ENCODE peak calls at places on chromosomes 2 and 18, in five cellular contexts. One of them, this sample, is unnamed.
A peak's percentile ranks its signal among the peaks of the same experiment; 100 is the strongest.

GRCh38 chr2:238287702-238288649 is at the start of gene PER2:
- DNase-seq in MM.1S: peak; percentile 29
- DNase-seq in left lung: peak; percentile 63
- DNase-seq in cardiac muscle cell: peak; percentile 81
- DNase-seq in pancreas: peak; percentile 68
- DNase-seq in this sample: peak; percentile 58

GRCh38 chr2:112254466-112255240 is at the start of gene ZC3H8:
- DNase-seq in MM.1S: peak; percentile 95
- DNase-seq in left lung: peak; percentile 95
- DNase-seq in cardiac muscle cell: peak; percentile 90
- DNase-seq in pancreas: peak; percentile 95
- DNase-seq in this sample: peak; percentile 87

GRCh38 chr2:129904532-129905446 is 74.7 kb upstream of the RAB6C start:
- DNase-seq in MM.1S: no peak
- DNase-seq in left lung: no peak
- DNase-seq in cardiac muscle cell: no peak
- DNase-seq in pancreas: no peak
- DNase-seq in this sample: no peak

GRCh38 chr2:73013941-73014340 is 57.6 kb downstream of the SFXN5 start:
- DNase-seq in MM.1S: no peak
- DNase-seq in left lung: no peak
- DNase-seq in cardiac muscle cell: peak; percentile 41
- DNase-seq in pancreas: no peak
- DNase-seq in this sample: no peak

GRCh38 chr2:118013724-118014491 is at the start of gene CCDC93:
- DNase-seq in MM.1S: peak; percentile 85
- DNase-seq in left lung: peak; percentile 90
- DNase-seq in cardiac muscle cell: peak; percentile 87
- DNase-seq in pancreas: peak; percentile 86
- DNase-seq in this sample: peak; percentile 57

GRCh38 chr2:9972621-9973445 is 21.3 kb downstream of the GRHL1 start:
- DNase-seq in MM.1S: no peak
- DNase-seq in left lung: no peak
- DNase-seq in cardiac muscle cell: peak; percentile 55
- DNase-seq in pancreas: no peak
- DNase-seq in this sample: no peak

GRCh38 chr2:12484536-12485115 is 232.1 kb upstream of the TRIB2 start:
- DNase-seq in MM.1S: no peak
- DNase-seq in left lung: no peak
- DNase-seq in cardiac muscle cell: no peak
- DNase-seq in pancreas: no peak
- DNase-seq in this sample: no peak

GRCh38 chr2:106995560-106995959 is 109.6 kb upstream of the ST6GAL2 start:
- DNase-seq in MM.1S: no peak
- DNase-seq in left lung: no peak
- DNase-seq in cardiac muscle cell: peak; percentile 22
- DNase-seq in pancreas: no peak
- DNase-seq in this sample: no peak

GRCh38 chr2:74872310-74872923 is 38.5 kb downstream of the HK2 start:
- DNase-seq in MM.1S: no peak
- DNase-seq in left lung: no peak
- DNase-seq in cardiac muscle cell: peak; percentile 53
- DNase-seq in pancreas: no peak
- DNase-seq in this sample: no peak

GRCh38 chr2:169131587-169132512 is 62.5 kb downstream of the DHRS9 start:
- DNase-seq in MM.1S: peak; percentile 53
- DNase-seq in left lung: no peak
- DNase-seq in cardiac muscle cell: peak; percentile 78
- DNase-seq in pancreas: no peak
- DNase-seq in this sample: no peak

GRCh38 chr2:88117976-88118375 is 9.9 kb downstream of the FABP1 start:
- DNase-seq in MM.1S: no peak
- DNase-seq in left lung: no peak
- DNase-seq in cardiac muscle cell: no peak
- DNase-seq in pancreas: no peak
- DNase-seq in this sample: no peak

GRCh38 chr2:191155608-191156071 is 4.8 kb upstream of the STAT4 start:
- DNase-seq in MM.1S: peak; percentile 63
- DNase-seq in left lung: no peak
- DNase-seq in cardiac muscle cell: peak; percentile 73
- DNase-seq in pancreas: no peak
- DNase-seq in this sample: no peak

GRCh38 chr18:48798334-48799197 is 152.2 kb downstream of the SMAD7 start:
- DNase-seq in MM.1S: no peak
- DNase-seq in left lung: peak; percentile 19
- DNase-seq in cardiac muscle cell: no peak
- DNase-seq in pancreas: no peak
- DNase-seq in this sample: peak; percentile 24

GRCh38 chr2:223760838-223761502 is 76.4 kb downstream of the AP1S3 start:
- DNase-seq in MM.1S: peak; percentile 10
- DNase-seq in left lung: peak; percentile 73
- DNase-seq in cardiac muscle cell: peak; percentile 51
- DNase-seq in pancreas: peak; percentile 36
- DNase-seq in this sample: no peak

GRCh38 chr2:66836851-66837250 is 401.9 kb downstream of the MEIS1 start:
- DNase-seq in MM.1S: no peak
- DNase-seq in left lung: no peak
- DNase-seq in cardiac muscle cell: no peak
- DNase-seq in pancreas: no peak
- DNase-seq in this sample: no peak

GRCh38 chr2:28346587-28346986 is 46.1 kb upstream of the FOSL2 start:
- DNase-seq in MM.1S: no peak
- DNase-seq in left lung: peak; percentile 33
- DNase-seq in cardiac muscle cell: no peak
- DNase-seq in pancreas: no peak
- DNase-seq in this sample: no peak

GRCh38 chr2:128356127-128356526 is 37.5 kb upstream of the HS6ST1 start:
- DNase-seq in MM.1S: no peak
- DNase-seq in left lung: no peak
- DNase-seq in cardiac muscle cell: no peak
- DNase-seq in pancreas: no peak
- DNase-seq in this sample: no peak

GRCh38 chr2:204220896-204221295 is 284.3 kb downstream of the ICOS start:
- DNase-seq in MM.1S: no peak
- DNase-seq in left lung: no peak
- DNase-seq in cardiac muscle cell: no peak
- DNase-seq in pancreas: no peak
- DNase-seq in this sample: no peak

GRCh38 chr2:20091305-20091991 is 40.0 kb upstream of the LAPTM4A start:
- DNase-seq in MM.1S: no peak
- DNase-seq in left lung: no peak
- DNase-seq in cardiac muscle cell: peak; percentile 88
- DNase-seq in pancreas: no peak
- DNase-seq in this sample: no peak

GRCh38 chr2:55010149-55010591 is 40.1 kb downstream of the RTN4 start:
- DNase-seq in MM.1S: peak; percentile 84
- DNase-seq in left lung: peak; percentile 78
- DNase-seq in cardiac muscle cell: peak; percentile 52
- DNase-seq in pancreas: peak; percentile 58
- DNase-seq in this sample: peak; percentile 68

GRCh38 chr2:47070920-47071824 is 83.9 kb downstream of the STPG4 start:
- DNase-seq in MM.1S: peak; percentile 95
- DNase-seq in left lung: peak; percentile 87
- DNase-seq in cardiac muscle cell: peak; percentile 97
- DNase-seq in pancreas: peak; percentile 36
- DNase-seq in this sample: peak; percentile 68

GRCh38 chr2:234957533-234958135 is 5.8 kb downstream of the SH3BP4 start:
- DNase-seq in MM.1S: no peak
- DNase-seq in left lung: peak; percentile 2
- DNase-seq in cardiac muscle cell: peak; percentile 67
- DNase-seq in pancreas: peak; percentile 7
- DNase-seq in this sample: no peak

GRCh38 chr2:10844083-10844482 is 31.5 kb upstream of the PDIA6 start:
- DNase-seq in MM.1S: no peak
- DNase-seq in left lung: peak; percentile 73
- DNase-seq in cardiac muscle cell: peak; percentile 65
- DNase-seq in pancreas: peak; percentile 61
- DNase-seq in this sample: no peak

GRCh38 chr2:43169987-43170732 is 56.2 kb downstream of the ZFP36L2 start:
- DNase-seq in MM.1S: peak; percentile 60
- DNase-seq in left lung: no peak
- DNase-seq in cardiac muscle cell: no peak
- DNase-seq in pancreas: peak; percentile 53
- DNase-seq in this sample: no peak

GRCh38 chr2:232229296-232229916 is 149.1 kb upstream of the ALPP start:
- DNase-seq in MM.1S: no peak
- DNase-seq in left lung: peak; percentile 46
- DNase-seq in cardiac muscle cell: peak; percentile 50
- DNase-seq in pancreas: no peak
- DNase-seq in this sample: no peak

GRCh38 chr2:232228332-232228731 is 150.2 kb upstream of the ALPP start:
- DNase-seq in MM.1S: no peak
- DNase-seq in left lung: no peak
- DNase-seq in cardiac muscle cell: no peak
- DNase-seq in pancreas: no peak
- DNase-seq in this sample: no peak

GRCh38 chr2:232229917-232230310 is 148.6 kb upstream of the ALPP start:
- DNase-seq in MM.1S: no peak
- DNase-seq in left lung: no peak
- DNase-seq in cardiac muscle cell: peak; percentile 46
- DNase-seq in pancreas: no peak
- DNase-seq in this sample: no peak

GRCh38 chr2:232231514-232231913 is 147.0 kb upstream of the ALPP start:
- DNase-seq in MM.1S: no peak
- DNase-seq in left lung: no peak
- DNase-seq in cardiac muscle cell: no peak
- DNase-seq in pancreas: no peak
- DNase-seq in this sample: no peak

DNA sequence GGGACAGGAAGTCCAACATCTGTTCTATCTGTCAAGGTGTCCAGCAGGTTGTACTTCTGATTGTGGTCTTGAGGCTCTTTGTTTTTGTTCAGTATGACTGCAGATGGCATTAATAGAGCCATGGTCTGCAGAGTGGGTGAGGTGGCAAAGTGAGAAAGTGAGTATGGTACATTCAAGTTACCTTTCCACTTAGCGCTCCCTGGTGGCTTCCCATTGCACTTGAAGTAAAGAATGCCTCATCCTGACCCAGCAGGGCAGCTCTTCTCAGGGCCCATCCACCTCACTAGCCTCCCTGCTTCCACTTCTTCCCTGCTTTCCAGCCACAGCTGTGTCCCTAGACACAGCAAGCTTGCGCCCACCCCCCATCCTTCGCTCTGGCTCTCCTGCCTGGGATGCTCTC is 148.0 kb upstream of the ALPP start:
- DNase-seq in MM.1S: peak; percentile 64
- DNase-seq in left lung: no peak
- DNase-seq in cardiac muscle cell: peak; percentile 12
- DNase-seq in pancreas: no peak
- DNase-seq in this sample: no peak
- TF ChIP-seq CTCF in MM.1S: peak; percentile 50
- TF ChIP-seq CTCF in left lung: no peak
- TF ChIP-seq CTCF in cardiac muscle cell: peak; percentile 14
- TF ChIP-seq CTCF in pancreas: no peak
- TF ChIP-seq CTCF in this sample: no peak

GRCh38 chr2:70708376-70709199 is 59.4 kb downstream of the ADD2 start:
- DNase-seq in MM.1S: no peak
- DNase-seq in left lung: no peak
- DNase-seq in cardiac muscle cell: peak; percentile 37
- DNase-seq in pancreas: no peak
- DNase-seq in this sample: no peak

GRCh38 chr2:70707706-70708105 is 60.3 kb downstream of the ADD2 start:
- DNase-seq in MM.1S: no peak
- DNase-seq in left lung: no peak
- DNase-seq in cardiac muscle cell: no peak
- DNase-seq in pancreas: no peak
- DNase-seq in this sample: no peak

GRCh38 chr2:70709746-70710145 is 58.3 kb downstream of the ADD2 start:
- DNase-seq in MM.1S: no peak
- DNase-seq in left lung: no peak
- DNase-seq in cardiac muscle cell: peak; percentile 7
- DNase-seq in pancreas: no peak
- DNase-seq in this sample: no peak

GRCh38 chr2:70710276-70710675 is 57.7 kb downstream of the ADD2 start:
- DNase-seq in MM.1S: no peak
- DNase-seq in left lung: no peak
- DNase-seq in cardiac muscle cell: no peak
- DNase-seq in pancreas: no peak
- DNase-seq in this sample: no peak

DNA sequence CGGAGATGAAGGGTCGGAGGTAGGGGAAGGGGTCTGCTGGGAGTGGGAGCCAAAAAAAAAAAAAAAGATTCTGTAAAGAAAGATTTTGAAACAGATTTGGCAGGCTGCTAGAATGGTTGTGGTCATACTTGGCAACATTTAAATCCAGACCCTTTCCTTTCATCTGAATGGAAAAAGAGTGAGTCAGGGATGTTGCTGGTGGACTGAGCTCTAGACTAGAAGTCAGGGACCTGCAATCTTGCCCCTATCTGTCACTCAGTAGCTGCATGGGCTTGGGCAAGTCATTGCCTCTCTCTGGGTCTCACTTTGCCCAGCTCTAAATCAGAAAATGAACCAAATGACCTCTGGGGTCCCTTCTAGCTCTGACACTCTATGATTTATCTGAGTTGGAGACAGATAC is 58.7 kb downstream of the ADD2 start:
- DNase-seq in MM.1S: no peak
- DNase-seq in left lung: no peak
- DNase-seq in cardiac muscle cell: peak; percentile 63
- DNase-seq in pancreas: no peak
- DNase-seq in this sample: no peak
- H3K4me3 ChIP-seq in MM.1S: no peak overlapping the region
- H3K4me3 ChIP-seq in left lung: no peak overlapping the region
- H3K4me3 ChIP-seq in cardiac muscle cell: no peak overlapping the region
- H3K4me3 ChIP-seq in pancreas: no peak overlapping the region
- H3K4me3 ChIP-seq in this sample: no peak overlapping the region

DNA sequence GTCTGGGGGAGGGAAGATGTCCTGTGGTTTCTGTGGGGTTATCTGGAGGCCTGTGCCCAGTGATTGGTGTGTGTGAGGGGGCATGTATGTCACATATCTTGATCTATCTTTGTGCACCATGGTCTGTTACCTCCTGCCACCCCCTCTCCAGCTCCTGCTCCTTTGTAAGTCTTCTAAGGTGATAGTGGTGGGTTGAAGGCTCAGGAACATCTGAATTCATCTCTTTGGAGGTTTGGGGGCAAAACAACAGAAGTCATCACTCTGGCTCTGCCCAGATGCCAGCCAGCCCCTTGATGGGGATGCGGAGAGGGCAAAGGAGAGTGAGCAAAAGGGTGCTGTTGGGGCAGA is 2.7 kb upstream of the WNT6 start:
- DNase-seq in MM.1S: no peak
- DNase-seq in left lung: no peak
- DNase-seq in cardiac muscle cell: no peak
- DNase-seq in pancreas: no peak
- DNase-seq in this sample: no peak
- H3K27me3 ChIP-seq in MM.1S: peaks cover 83% of the 10 kb centered on the region
- H3K27me3 ChIP-seq in left lung: peaks cover 99% of the 10 kb centered on the region
- H3K27me3 ChIP-seq in cardiac muscle cell: peaks cover 97% of the 10 kb centered on the region
- H3K27me3 ChIP-seq in pancreas: no peaks in the 10 kb centered on the region
- H3K27me3 ChIP-seq in this sample: peaks cover 62% of the 10 kb centered on the region

DNA sequence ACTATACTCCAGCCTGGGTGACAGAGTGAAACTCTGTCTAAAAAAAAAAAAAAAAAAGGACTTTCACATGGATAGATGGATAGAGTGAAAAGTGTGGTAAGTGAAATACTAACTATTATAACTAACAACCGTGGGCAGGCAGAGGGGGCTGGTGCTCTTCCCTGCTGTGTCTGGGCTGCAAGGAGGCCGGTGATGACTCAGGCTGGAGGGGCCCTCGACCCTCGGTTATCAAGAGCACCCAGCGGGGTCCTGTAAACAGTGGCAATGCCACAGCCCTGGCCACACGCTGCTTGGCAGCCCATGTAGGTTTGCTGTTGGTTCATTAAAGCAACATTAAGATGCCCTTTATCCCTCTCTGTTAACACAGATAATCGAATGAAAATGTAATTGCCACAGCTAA is 184.8 kb upstream of the RAB12 start:
- DNase-seq in MM.1S: no peak
- DNase-seq in left lung: no peak
- DNase-seq in cardiac muscle cell: no peak
- DNase-seq in pancreas: no peak
- DNase-seq in this sample: no peak
- TF ChIP-seq CTCF in MM.1S: no peak
- TF ChIP-seq CTCF in left lung: no peak
- TF ChIP-seq CTCF in cardiac muscle cell: no peak
- TF ChIP-seq CTCF in pancreas: no peak
- TF ChIP-seq CTCF in this sample: no peak

This sample was measured in dorsolateral prefrontal cortex.